ENCODE peak calls at places on chromosomes 4 and X, in nine cellular contexts. L is neuronal stem cell, Z is GM23248, B is mesenchymal stem cell, H is trophoblast cell, F is mammary epithelial cell, I is OCI-LY7, P is PC-3, N is H1. S is an unnamed sample.
A peak's percentile ranks its signal among the peaks of the same experiment; 100 is the strongest.

GRCh38 chr4:56799291-56799823 is 22.1 kb downstream of the SPINK2 start:
- DNase-seq in L (no peak), Z (peak; percentile 36), B (peak; percentile 38), H (no peak), F (no peak), I (no peak), P (no peak), N (no peak), S (peak; percentile 40)

GRCh38 chr4:154593868-154594267 is 3.3 kb upstream of the FGA start:
- DNase-seq in L (no peak), Z (no peak), B (no peak), H (no peak), F (no peak), I (no peak), P (no peak), N (no peak), S (no peak)

GRCh38 chr4:158991534-158992155 is 111.2 kb upstream of the RAPGEF2 start:
- DNase-seq in L (no peak), Z (no peak), B (no peak), H (no peak), F (no peak), I (no peak), P (no peak), N (no peak), S (no peak)

GRCh38 chrX:18290200-18290599 is 64.3 kb downstream of the SCML2 start:
- DNase-seq in L (peak; percentile 6), Z (no peak), B (peak; percentile 3), H (no peak), F (no peak), I (no peak), P (no peak), N (no peak), S (no peak)

GRCh38 chrX:28552322-28552721 is 34.9 kb upstream of the IL1RAPL1 start:
- DNase-seq in L (no peak), Z (peak; percentile 0), B (no peak), H (peak; percentile 31), F (no peak), I (no peak), P (peak; percentile 81), N (no peak), S (peak; percentile 17)

GRCh38 chr4:123398151-123398802 is 1.7 kb downstream of the SPRY1 start:
- DNase-seq in L (peak; percentile 54), Z (peak; percentile 91), B (peak; percentile 69), H (peak; percentile 79), F (peak; percentile 68), I (peak; percentile 81), P (peak; percentile 55), N (peak; percentile 80), S (peak; percentile 67)

GRCh38 chrX:10597871-10598270 is 22.5 kb downstream of the MID1 start:
- DNase-seq in L (no peak), Z (peak; percentile 57), B (no peak), H (peak; percentile 68), F (no peak), I (peak; percentile 23), P (peak; percentile 56), N (no peak), S (no peak)

GRCh38 chr4:25859429-25860148 is 3.2 kb downstream of the SEL1L3 start:
- DNase-seq in L (no peak), Z (no peak), B (no peak), H (no peak), F (no peak), I (peak; percentile 80), P (no peak), N (no peak), S (no peak)

GRCh38 chrX:137427061-137427778 is 138.7 kb upstream of the ZIC3 start:
- DNase-seq in L (no peak), Z (no peak), B (no peak), H (no peak), F (no peak), I (no peak), P (no peak), N (peak; percentile 52), S (no peak)

GRCh38 chr4:1205641-1206298 is 33.4 kb upstream of the SPON2 start:
- DNase-seq in L (no peak), Z (no peak), B (no peak), H (no peak), F (no peak), I (no peak), P (no peak), N (no peak), S (no peak)

GRCh38 chr4:139530833-139531427 is 25.1 kb downstream of the SETD7 start:
- DNase-seq in L (peak; percentile 43), Z (peak; percentile 30), B (peak; percentile 69), H (peak; percentile 80), F (peak; percentile 29), I (peak; percentile 50), P (peak; percentile 49), N (peak; percentile 91), S (peak; percentile 42)

GRCh38 chrX:30570505-30570904 is 7.1 kb downstream of the TASL start:
- DNase-seq in L (no peak), Z (peak; percentile 38), B (peak; percentile 15), H (peak; percentile 57), F (no peak), I (peak; percentile 34), P (peak; percentile 58), N (no peak), S (peak; percentile 2)

GRCh38 chr4:45350438-45350837 is 624.1 kb upstream of the GNPDA2 start:
- DNase-seq in L (no peak), Z (peak; percentile 43), B (peak; percentile 56), H (no peak), F (peak; percentile 30), I (no peak), P (peak; percentile 2), N (no peak), S (peak; percentile 66)

GRCh38 chr4:169800541-169800940 is 42.8 kb upstream of the HPF1 start:
- DNase-seq in L (no peak), Z (no peak), B (no peak), H (no peak), F (no peak), I (no peak), P (no peak), N (no peak), S (no peak)

GRCh38 chrX:27918799-27919198 is 62.5 kb downstream of the DCAF8L1 start:
- DNase-seq in L (no peak), Z (no peak), B (peak; percentile 9), H (no peak), F (peak; percentile 6), I (no peak), P (peak; percentile 46), N (no peak), S (peak; percentile 55)

GRCh38 chrX:105424729-105425128 is 204.2 kb upstream of the TEX13A start:
- DNase-seq in L (no peak), Z (no peak), B (no peak), H (no peak), F (no peak), I (no peak), P (no peak), N (no peak), S (no peak)

GRCh38 chrX:135477576-135477975 is 42.9 kb upstream of the INTS6L start:
- DNase-seq in L (peak; percentile 38), Z (peak; percentile 55), B (peak; percentile 41), H (peak; percentile 37), F (peak; percentile 61), I (peak; percentile 24), P (peak; percentile 81), N (no peak), S (peak; percentile 68)

GRCh38 chr4:37383579-37384229 is 139.2 kb downstream of the NWD2 start:
- DNase-seq in L (peak; percentile 53), Z (peak; percentile 40), B (peak; percentile 28), H (peak; percentile 91), F (peak; percentile 16), I (peak; percentile 54), P (peak; percentile 73), N (peak; percentile 52), S (peak; percentile 6)

GRCh38 chrX:68083510-68083909 is 349.8 kb downstream of the OPHN1 start:
- DNase-seq in L (no peak), Z (peak; percentile 24), B (no peak), H (no peak), F (no peak), I (no peak), P (no peak), N (no peak), S (peak; percentile 14)

DNA sequence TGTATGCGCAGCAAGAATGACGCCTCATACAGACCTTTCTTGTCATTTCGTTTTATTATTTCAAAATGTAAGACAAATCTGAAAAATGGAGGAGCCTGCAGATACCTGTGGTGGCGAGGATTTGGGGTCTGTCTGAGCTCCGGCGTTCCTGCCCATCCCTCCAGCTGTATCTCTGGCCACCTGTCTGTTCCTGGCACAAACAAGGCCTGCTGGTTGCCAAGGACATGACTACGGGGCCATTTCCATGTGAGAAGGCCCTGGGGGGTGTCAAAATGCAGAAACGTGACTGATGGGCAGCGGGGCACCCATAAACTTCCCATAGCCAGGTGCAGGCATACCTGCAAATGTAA is 591 bp upstream of the TSPAN7 start:
- DNase-seq in L (no peak), Z (no peak), B (no peak), H (no peak), F (no peak), I (no peak), P (no peak), N (no peak), S (no peak)
- H2AFZ ChIP-seq in L (peak overlapping the region; percentile 89), Z (peak overlapping the region; percentile 77), B (no peak overlapping the region), H (peak overlapping the region; percentile 66), F (peak overlapping the region; percentile 86), I (no peak overlapping the region), P (peak overlapping the region; percentile 96), N (peak overlapping the region; percentile 76), S (peak overlapping the region; percentile 30)

DNA sequence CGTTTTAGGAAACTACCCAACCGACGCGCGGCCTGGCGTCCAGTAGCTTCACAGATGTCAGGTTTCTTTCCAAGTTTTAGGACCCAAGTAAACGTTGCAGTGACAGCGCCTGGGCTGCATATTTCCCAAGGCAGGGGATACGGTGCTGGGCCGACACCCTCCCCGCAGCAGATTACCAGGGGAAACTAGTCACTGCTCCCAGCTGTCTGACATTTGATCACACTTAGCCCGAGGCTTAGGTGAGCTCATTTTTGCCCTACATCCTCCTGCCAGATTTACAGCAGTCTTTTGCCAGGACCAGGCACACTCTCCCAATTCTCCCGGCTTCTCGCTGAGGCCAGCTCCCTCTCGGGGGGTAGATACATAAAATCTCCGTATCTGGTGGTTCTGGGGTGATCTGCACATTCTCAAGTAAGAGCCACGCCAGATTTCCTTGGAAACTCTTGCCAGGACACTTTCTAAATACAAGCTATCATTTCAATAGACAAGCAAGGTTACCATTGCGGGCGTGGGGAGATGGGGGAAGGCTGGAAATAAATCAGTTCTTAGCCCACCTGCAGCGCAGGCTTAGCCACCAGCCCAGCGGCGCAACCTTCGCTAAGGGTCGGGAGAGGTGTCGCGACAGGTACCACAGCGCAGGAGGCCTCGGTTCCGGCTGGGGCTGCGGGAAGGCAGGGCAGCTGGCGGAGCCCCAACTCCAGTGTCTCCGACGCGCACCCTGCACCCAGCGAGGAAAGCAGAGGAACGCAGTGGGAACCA is 2.5 kb upstream of the SOX3 start:
- DNase-seq in L (no peak), Z (no peak), B (no peak), H (no peak), F (peak; percentile 5), I (no peak), P (peak; percentile 67), N (peak; percentile 44), S (no peak)
- H3K4me2 ChIP-seq in L (peak overlapping the region; percentile 66), Z (no peak overlapping the region), B (no peak overlapping the region), H (peak overlapping the region; percentile 82), F (no peak overlapping the region), I (no peak overlapping the region), P (peak overlapping the region; percentile 73), N (peak overlapping the region; percentile 84), S (no peak overlapping the region)

GRCh38 chr4:2933566-2934076 is 29.6 kb downstream of the NOP14 start:
- DNase-seq in L (no peak), Z (peak; percentile 55), B (no peak), H (no peak), F (no peak), I (no peak), P (no peak), N (peak; percentile 65), S (no peak)
- H2AFZ ChIP-seq in L (peak overlapping the region; percentile 82), Z (peak overlapping the region; percentile 27), B (no peak overlapping the region), H (no peak overlapping the region), F (peak overlapping the region; percentile 46), I (no peak overlapping the region), P (peak overlapping the region; percentile 26), N (no peak overlapping the region), S (no peak overlapping the region)

GRCh38 chr4:58833126-58833525 is 1722.9 kb upstream of the IGFBP7 start:
- DNase-seq in L (no peak), Z (no peak), B (no peak), H (no peak), F (no peak), I (no peak), P (no peak), N (no peak), S (no peak)
- H3K4me2 ChIP-seq in L (no peak overlapping the region), Z (no peak overlapping the region), B (no peak overlapping the region), H (no peak overlapping the region), F (no peak overlapping the region), I (no peak overlapping the region), P (no peak overlapping the region), N (no peak overlapping the region), S (no peak overlapping the region)

S was measured in fibroblast of lung.